ENCODE peak calls at places on chromosomes 11 and 22, in eight cellular contexts. J is H54; R is stimulated activated naive CD8-positive, alpha-beta T cell treated with anti-CD3 and anti-CD28 coated beads, Interleukin-15, Interleukin-2, amounts not matched to agents 100 U/mL and 50 U/mL, for 24 hours; U is Calu3; T is SW 1271; H is pancreas; G is trophoblast cell; L is fibroblast of lung. E is an unnamed sample.

GRCh38 chr22:37225481-37225880 is 13.2 kb upstream of the SSTR3 start:
- DNase-seq in J (no peak), R (no peak), U (no peak), T (no peak), H (no peak), G (no peak), L (peak; percentile 7), E (no peak)

GRCh38 chr22:32920032-32920628 is 118.6 kb downstream of the TIMP3 start:
- DNase-seq in J (no peak), R (no peak), U (no peak), T (no peak), H (no peak), G (no peak), L (peak; percentile 61), E (peak; percentile 21)

GRCh38 chr11:83035070-83035854 is 36.4 kb downstream of the RAB30 start:
- DNase-seq in J (no peak), R (no peak), U (no peak), T (no peak), H (no peak), G (no peak), L (peak; percentile 20), E (no peak)

GRCh38 chr11:118602331-118602730 is 5.1 kb upstream of the PHLDB1 start:
- DNase-seq in J (no peak), R (no peak), U (no peak), T (no peak), H (peak; percentile 23), G (no peak), L (no peak), E (no peak)

GRCh38 chr11:765025-765801 is 12.1 kb downstream of the GATD1 start:
- DNase-seq in J (no peak), R (peak; percentile 72), U (peak; percentile 74), T (no peak), H (peak; percentile 69), G (peak; percentile 73), L (peak; percentile 30), E (peak; percentile 65)

GRCh38 chr11:12556788-12557384 is 117.3 kb upstream of the TEAD1 start:
- DNase-seq in J (peak; percentile 71), R (no peak), U (no peak), T (no peak), H (no peak), G (peak; percentile 63), L (peak; percentile 98), E (peak; percentile 78)

GRCh38 chr22:23240639-23241389 is 60.5 kb downstream of the BCR start:
- DNase-seq in J (no peak), R (peak; percentile 48), U (peak; percentile 24), T (no peak), H (peak; percentile 45), G (peak; percentile 33), L (no peak), E (no peak)

GRCh38 chr11:92702037-92702436 is 267.4 kb upstream of the MTNR1B start:
- DNase-seq in J (no peak), R (no peak), U (no peak), T (no peak), H (no peak), G (no peak), L (peak; percentile 55), E (no peak)

GRCh38 chr22:40862537-40862936 is 624 bp upstream of the DNAJB7 start:
- DNase-seq in J (no peak), R (no peak), U (no peak), T (no peak), H (no peak), G (no peak), L (no peak), E (no peak)

GRCh38 chr11:77596626-77597025 is 6.9 kb downstream of the AQP11 start:
- DNase-seq in J (no peak), R (no peak), U (no peak), T (no peak), H (no peak), G (peak; percentile 98), L (peak; percentile 32), E (no peak)

GRCh38 chr22:42228480-42228879 is 42.0 kb downstream of the TCF20 start:
- DNase-seq in J (no peak), R (no peak), U (no peak), T (no peak), H (no peak), G (no peak), L (peak; percentile 4), E (no peak)

GRCh38 chr11:78946945-78947914 is 372.6 kb upstream of the NARS2 start:
- DNase-seq in J (no peak), R (no peak), U (peak; percentile 45), T (no peak), H (no peak), G (peak; percentile 54), L (no peak), E (no peak)

GRCh38 chr11:8810331-8811301 is 100.4 kb upstream of the AKIP1 start:
- DNase-seq in J (peak; percentile 92), R (peak; percentile 18), U (peak; percentile 79), T (no peak), H (peak; percentile 88), G (no peak), L (peak; percentile 86), E (peak; percentile 86)

GRCh38 chr11:87235366-87235765 is 197.6 kb downstream of the TMEM135 start:
- DNase-seq in J (no peak), R (no peak), U (no peak), T (no peak), H (no peak), G (peak; percentile 63), L (no peak), E (no peak)

GRCh38 chr22:19663286-19663815 is 51.0 kb upstream of the SEPTIN5 start:
- DNase-seq in J (peak; percentile 20), R (no peak), U (peak; percentile 72), T (no peak), H (peak; percentile 79), G (no peak), L (peak; percentile 88), E (peak; percentile 37)

GRCh38 chr22:20464912-20465758 is 27.5 kb upstream of the SCARF2 start:
- DNase-seq in J (no peak), R (no peak), U (no peak), T (no peak), H (peak; percentile 27), G (no peak), L (no peak), E (no peak)